ENCODE peak calls at places on chromosomes 6 and 20, in eight cellular contexts. U is NK-92 treated with Interleukin-12 subunit alpha and Interleukin-12 subunit beta, amount 100 ng/mL, for 24 hours; K is prostate gland; R is left colon; F is glutamatergic neuron; Y is mesendoderm; B is IMR-90; M is naive thymus-derived CD4-positive, alpha-beta T cell. G is an unnamed sample.

GRCh38 chr6:35925961-35926360 is 5.1 kb upstream of the SRPK1 start:
- DNase-seq in U (no peak), K (no peak), R (no peak), F (no peak), Y (no peak), B (no peak), M (no peak), G (no peak)

GRCh38 chr20:63747622-63748355 is 8.2 kb downstream of the SLC2A4RG start:
- DNase-seq in U (no peak), K (no peak), R (no peak), F (peak; percentile 30), Y (no peak), B (no peak), M (no peak), G (no peak)

GRCh38 chr20:52895662-52896061 is 76.5 kb upstream of the TSHZ2 start:
- DNase-seq in U (no peak), K (peak; percentile 21), R (no peak), F (no peak), Y (no peak), B (no peak), M (no peak), G (no peak)

GRCh38 chr20:34129518-34130162 is 17.6 kb upstream of the EIF2S2 start:
- DNase-seq in U (peak; percentile 31), K (peak; percentile 72), R (peak; percentile 42), F (peak; percentile 54), Y (peak; percentile 84), B (peak; percentile 73), M (peak; percentile 79), G (peak; percentile 62)

GRCh38 chr6:90343581-90343980 is 46.9 kb upstream of the BACH2 start:
- DNase-seq in U (no peak), K (no peak), R (no peak), F (no peak), Y (no peak), B (peak; percentile 53), M (no peak), G (no peak)

GRCh38 chr6:45427632-45428031 is 49.9 kb upstream of the SUPT3H start:
- DNase-seq in U (no peak), K (no peak), R (no peak), F (no peak), Y (no peak), B (no peak), M (no peak), G (no peak)

GRCh38 chr6:53361549-53362031 is 12.8 kb upstream of the ELOVL5 start:
- DNase-seq in U (no peak), K (no peak), R (no peak), F (no peak), Y (peak; percentile 29), B (peak; percentile 30), M (peak; percentile 60), G (no peak)

GRCh38 chr6:100614933-100615332 is 150.2 kb upstream of the SIM1 start:
- DNase-seq in U (no peak), K (no peak), R (no peak), F (no peak), Y (no peak), B (no peak), M (no peak), G (no peak)

GRCh38 chr20:12883507-12883885 is 125.3 kb upstream of the SPTLC3 start:
- DNase-seq in U (no peak), K (no peak), R (no peak), F (no peak), Y (no peak), B (no peak), M (no peak), G (no peak)

GRCh38 chr6:112781236-112781635 is 434.1 kb downstream of the RFPL4B start:
- DNase-seq in U (no peak), K (no peak), R (no peak), F (no peak), Y (peak; percentile 21), B (peak; percentile 10), M (no peak), G (no peak)

GRCh38 chr20:47971321-47971781 is 186.1 kb upstream of the SULF2 start:
- DNase-seq in U (no peak), K (no peak), R (no peak), F (no peak), Y (no peak), B (no peak), M (no peak), G (no peak)

GRCh38 chr6:170209354-170210025 is 81.4 kb downstream of the DLL1 start:
- DNase-seq in U (no peak), K (peak; percentile 3), R (no peak), F (peak; percentile 9), Y (no peak), B (no peak), M (no peak), G (no peak)

GRCh38 chr6:159193923-159194322 is 24.7 kb downstream of the FNDC1 start:
- DNase-seq in U (no peak), K (no peak), R (no peak), F (no peak), Y (no peak), B (no peak), M (no peak), G (no peak)

GRCh38 chr6:115969207-115969929 is 91.3 kb downstream of the FRK start:
- DNase-seq in U (no peak), K (no peak), R (no peak), F (peak; percentile 17), Y (peak; percentile 73), B (no peak), M (no peak), G (no peak)

GRCh38 chr6:51675020-51675419 is 412.4 kb downstream of the PKHD1 start:
- DNase-seq in U (no peak), K (no peak), R (no peak), F (no peak), Y (peak; percentile 53), B (no peak), M (no peak), G (no peak)

GRCh38 chr20:36951977-36952738 is 650 bp upstream of the SAMHD1 start:
- DNase-seq in U (no peak), K (no peak), R (no peak), F (no peak), Y (no peak), B (no peak), M (no peak), G (no peak)

GRCh38 chr20:61567204-61567603 is 315.1 kb downstream of the CDH4 start:
- DNase-seq in U (no peak), K (no peak), R (no peak), F (no peak), Y (no peak), B (no peak), M (no peak), G (no peak)

GRCh38 chr20:47041500-47041899 is 146.9 kb downstream of the EYA2 start:
- DNase-seq in U (no peak), K (no peak), R (no peak), F (no peak), Y (no peak), B (no peak), M (no peak), G (no peak)

GRCh38 chr20:2386516-2387179 is 5.9 kb downstream of the TGM6 start:
- DNase-seq in U (no peak), K (no peak), R (no peak), F (no peak), Y (peak; percentile 93), B (peak; percentile 38), M (no peak), G (no peak)

GRCh38 chr6:41970436-41970846 is 28.8 kb upstream of the CCND3 start:
- DNase-seq in U (peak; percentile 54), K (no peak), R (no peak), F (no peak), Y (no peak), B (peak; percentile 38), M (no peak), G (peak; percentile 42)

GRCh38 chr6:35359744-35360348 is 17.5 kb downstream of the PPARD start:
- DNase-seq in U (no peak), K (peak; percentile 18), R (no peak), F (no peak), Y (no peak), B (peak; percentile 79), M (no peak), G (peak; percentile 56)

GRCh38 chr6:156058356-156058755 is 602.7 kb upstream of the NOX3 start:
- DNase-seq in U (no peak), K (no peak), R (no peak), F (no peak), Y (no peak), B (no peak), M (no peak), G (no peak)

GRCh38 chr20:60224914-60225313 is 266.7 kb downstream of the CDH26 start:
- DNase-seq in U (no peak), K (no peak), R (no peak), F (peak; percentile 57), Y (peak; percentile 57), B (no peak), M (no peak), G (peak; percentile 32)